ENCODE peak calls at places on chromosomes 13 and 19, in four cellular contexts. F is AG04450, A is fibroblast of lung, W is colonic mucosa. Y is an unnamed sample.

GRCh38 chr19:10450853-10451609 is 30.7 kb downstream of the PDE4A start:
- DNase-seq in W (peak), A (no peak), F (no peak), Y (no peak)

GRCh38 chr13:46211116-46211515 is 612 bp upstream of the LRRC63 start:
- DNase-seq in W (no peak), A (peak), F (no peak), Y (peak)

GRCh38 chr13:99648266-99648665 is 147.0 kb downstream of the TM9SF2 start:
- DNase-seq in F (no peak), A (no peak), W (no peak), Y (no peak)

GRCh38 chr19:13033819-13034611 is 38.7 kb downstream of the NFIX start:
- DNase-seq in W (peak), A (peak), F (no peak), Y (peak)

GRCh38 chr19:16315825-16316505 is 8.7 kb upstream of the KLF2 start:
- DNase-seq in W (peak), A (peak), F (peak), Y (no peak)

GRCh38 chr13:100520936-100521765 is 67.4 kb downstream of the GGACT start:
- DNase-seq in F (no peak), W (no peak), A (no peak), Y (no peak)

GRCh38 chr19:45524575-45525129 is 17.4 kb downstream of the VASP start:
- DNase-seq in A (no peak), F (no peak), W (no peak), Y (no peak)

GRCh38 chr19:51140441-51140840 is 1.7 kb upstream of the SIGLEC7 start:
- DNase-seq in A (no peak), W (no peak), F (no peak), Y (no peak)

GRCh38 chr19:1046836-1047695 is 7.2 kb downstream of the ABCA7 start:
- DNase-seq in F (no peak), A (no peak), W (no peak), Y (no peak)

GRCh38 chr19:16002985-16003384 is 54.2 kb downstream of the OR10H4 start:
- DNase-seq in W (no peak), A (no peak), F (no peak), Y (no peak)

GRCh38 chr19:13953021-13953531 is 767 bp downstream of the DCAF15 start:
- DNase-seq in W (peak), A (peak), F (no peak), Y (no peak)

GRCh38 chr13:36420437-36420891 is 11.8 kb upstream of the CCNA1 start:
- DNase-seq in W (peak), A (peak), F (peak), Y (peak)

GRCh38 chr19:18141031-18141430 is 11.9 kb upstream of the PIK3R2 start:
- DNase-seq in W (no peak), F (no peak), A (no peak), Y (no peak)

GRCh38 chr13:87124785-87125074 is 546.4 kb upstream of the SLITRK5 start:
- DNase-seq in A (no peak), W (no peak), F (no peak), Y (no peak)

GRCh38 chr13:103638706-103639105 is 572.5 kb upstream of the SLC10A2 start:
- DNase-seq in W (no peak), A (no peak), F (no peak), Y (no peak)

GRCh38 chr13:19845758-19846157 is 17.7 kb downstream of the ZMYM5 start:
- DNase-seq in A (peak), F (peak), W (peak), Y (no peak)

GRCh38 chr13:37141011-37141410 is 35.5 kb upstream of the CSNK1A1L start:
- DNase-seq in A (peak), W (no peak), F (no peak), Y (no peak)

GRCh38 chr19:2003901-2004300 is 11.6 kb downstream of the BTBD2 start:
- DNase-seq in A (peak), F (no peak), W (no peak), Y (no peak)

GRCh38 chr13:91399189-91400093 is 1.0 kb downstream of the GPC5 start:
- DNase-seq in W (no peak), A (no peak), F (no peak), Y (no peak)

GRCh38 chr19:40622773-40623075 is 21.6 kb downstream of the LTBP4 start:
- DNase-seq in F (no peak), W (no peak), A (no peak), Y (no peak)

GRCh38 chr13:67014399-67014798 is 215.7 kb downstream of the PCDH9 start:
- DNase-seq in F (no peak), W (no peak), A (no peak), Y (no peak)

GRCh38 chr13:32165791-32166190 is 134.2 kb downstream of the FRY start:
- DNase-seq in A (no peak), F (no peak), W (no peak), Y (no peak)

GRCh38 chr19:39919976-39920375 is 14.5 kb downstream of the FCGBP start:
- DNase-seq in F (no peak), W (peak), A (no peak), Y (peak)

GRCh38 chr19:42283248-42284065 is 14.4 kb downstream of the CIC start:
- DNase-seq in W (peak), A (peak), F (peak), Y (peak)

GRCh38 chr19:45311640-45312039 is 11.0 kb downstream of the CKM start:
- DNase-seq in A (no peak), F (no peak), W (no peak), Y (no peak)

GRCh38 chr13:42997381-42997780 is 5.3 kb upstream of the EPSTI1 start:
- DNase-seq in F (no peak), W (no peak), A (peak), Y (peak)

GRCh38 chr19:42657551-42657950 is 62.8 kb upstream of the CEACAM8 start:
- DNase-seq in F (no peak), A (peak), W (no peak), Y (no peak)

GRCh38 chr19:15779756-15780476 is 7.5 kb upstream of the OR10H5 start:
- DNase-seq in A (peak), W (peak), F (no peak), Y (no peak)

GRCh38 chr13:32205426-32206096 is 109.6 kb downstream of the ZAR1L start:
- DNase-seq in A (no peak), W (no peak), F (peak), Y (no peak)

DNA sequence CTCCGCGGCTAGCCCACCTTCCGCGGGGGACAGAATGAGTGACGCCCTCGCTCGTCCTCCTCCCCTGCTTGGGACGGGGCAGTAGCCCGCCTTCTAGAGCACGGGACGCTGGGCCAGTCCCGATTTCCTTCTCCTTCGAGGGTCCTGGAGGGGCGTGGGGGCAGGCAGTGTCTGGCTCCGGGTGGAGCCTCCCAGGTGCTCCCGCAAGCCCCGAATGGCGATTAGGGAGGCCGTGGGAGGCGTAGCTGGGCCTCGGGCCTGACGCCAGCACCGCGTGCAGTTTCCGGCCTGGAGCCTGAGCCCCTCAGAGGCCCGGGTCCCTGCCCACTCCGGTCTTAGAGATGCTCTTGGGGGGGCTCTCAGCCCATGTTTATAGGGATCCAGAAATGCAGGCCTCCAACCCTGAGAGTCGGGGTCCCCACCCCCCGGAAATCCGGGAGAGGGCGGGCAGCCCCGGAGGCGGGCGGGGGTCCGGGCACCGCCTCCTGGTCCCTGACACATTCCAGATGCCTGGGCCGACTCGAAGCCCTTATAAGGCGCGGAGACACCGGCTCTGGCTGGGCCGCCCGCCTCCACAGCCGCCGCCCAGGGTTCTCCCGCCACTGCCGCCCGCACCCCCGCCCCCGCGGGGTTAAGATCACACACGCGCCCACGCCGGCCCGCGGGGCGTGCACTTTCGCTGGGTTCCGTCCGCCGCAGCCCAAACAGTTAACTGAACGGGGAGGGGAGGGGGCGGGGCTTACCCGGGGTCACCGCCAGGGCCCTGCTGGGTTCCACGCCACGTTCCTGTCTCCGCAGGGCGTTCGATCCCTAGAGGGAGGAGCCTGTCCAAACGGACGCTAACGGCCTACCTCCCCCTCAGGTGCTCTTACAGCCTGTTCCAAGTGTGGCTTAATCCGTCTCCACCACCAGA is 1.5 kb downstream of the MYADM start:
- DNase-seq in W (peak), A (peak), F (peak), Y (peak)
- TF ChIP-seq CTCF in W (no peak), A (no peak), F (peak), Y (peak)

GRCh38 chr19:38693380-38694223 is 46.2 kb downstream of the ACTN4 start:
- DNase-seq in F (no peak), A (peak), W (no peak), Y (peak)
- TF ChIP-seq CTCF in F (no peak), A (no peak), W (no peak), Y (no peak)

GRCh38 chr19:6706633-6706958 is 13.9 kb downstream of the C3 start:
- DNase-seq in W (no peak), A (no peak), F (no peak), Y (no peak)
- TF ChIP-seq CTCF in W (no peak), A (no peak), F (no peak), Y (no peak)

GRCh38 chr19:49513746-49514118 is 1.3 kb downstream of the FCGRT start:
- DNase-seq in A (no peak), W (no peak), F (no peak), Y (no peak)

GRCh38 chr19:49512970-49513745 is 697 bp downstream of the FCGRT start:
- DNase-seq in A (no peak), W (peak), F (no peak), Y (peak)

GRCh38 chr19:49518033-49518432 is 5.6 kb downstream of the FCGRT start:
- DNase-seq in F (no peak), W (no peak), A (no peak), Y (no peak)

GRCh38 chr19:49515767-49516166 is 3.3 kb downstream of the FCGRT start:
- DNase-seq in W (no peak), A (no peak), F (no peak), Y (no peak)

GRCh38 chr19:49514151-49514550 is 1.7 kb downstream of the FCGRT start:
- DNase-seq in W (no peak), A (no peak), F (no peak), Y (no peak)
- TF ChIP-seq CTCF in W (no peak), A (no peak), F (no peak), Y (no peak)

DNA sequence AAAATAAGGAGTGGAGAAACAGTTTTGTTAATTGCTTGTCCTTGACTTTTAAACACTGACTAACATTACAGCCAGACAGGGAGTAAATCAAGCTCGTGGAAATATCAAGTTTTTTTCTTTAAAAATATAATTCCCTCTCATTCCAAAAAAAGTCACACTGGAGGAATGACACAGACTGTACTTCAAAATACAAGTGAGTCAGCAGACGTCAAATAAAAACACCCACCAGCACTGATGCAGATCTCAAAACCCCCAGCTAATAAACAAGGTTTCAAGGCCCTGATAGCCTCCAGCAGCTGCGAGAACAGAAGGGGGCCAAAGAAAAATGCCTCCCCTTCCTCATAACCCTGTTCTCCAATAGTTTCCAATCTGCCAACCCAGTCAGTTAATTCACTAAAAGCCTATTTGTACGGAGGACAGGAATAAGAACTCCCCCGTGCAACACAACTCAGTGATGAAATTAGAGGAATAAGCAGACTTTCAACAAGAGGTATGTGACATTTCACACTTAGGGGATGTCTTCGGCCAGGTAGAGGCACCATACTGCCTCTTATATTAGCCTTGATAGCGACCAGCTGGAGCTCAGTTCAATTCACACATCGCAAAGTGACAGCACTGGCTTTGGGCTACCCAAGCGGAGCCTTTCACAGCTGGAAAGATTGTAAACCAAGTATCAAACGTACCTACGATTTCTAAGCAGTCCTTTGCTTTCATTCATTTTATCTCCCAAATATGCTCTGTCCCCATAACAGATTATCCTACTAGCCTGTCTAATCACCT is 561.0 kb upstream of the KLF12 start:
- DNase-seq in F (no peak), W (no peak), A (peak), Y (no peak)
- TF ChIP-seq CTCF in F (no peak), W (no peak), A (no peak), Y (no peak)

Y was measured in GM13977.